ENCODE peak calls at places on chromosomes 5 and 9, in six cellular contexts. N is aorta; A is A673; S is naive thymus-derived CD4-positive, alpha-beta T cell; E is A549; K is H1. T is an unnamed sample. For H3K4me1, the result is how much of the 10 kb centered on the place peaks cover.

GRCh38 chr5:74935752-74936091 is 69.5 kb upstream of the FAM169A start:
- DNase-seq in N (no peak), A (no peak), S (no peak), E (no peak), K (no peak), T (no peak)

GRCh38 chr5:154309361-154309725 is 118.8 kb downstream of the GALNT10 start:
- DNase-seq in N (no peak), A (no peak), S (no peak), E (peak), K (no peak), T (peak)

GRCh38 chr9:88344013-88344412 is 44.2 kb upstream of the SPIN1 start:
- DNase-seq in N (no peak), A (no peak), S (no peak), E (no peak), K (no peak), T (peak)

GRCh38 chr9:137452761-137453642 is 6.1 kb downstream of the NSMF start:
- DNase-seq in N (peak), A (no peak), S (no peak), E (no peak), K (no peak), T (no peak)

GRCh38 chr9:118985851-118986250 is 383.4 kb downstream of the BRINP1 start:
- DNase-seq in N (no peak), A (no peak), S (no peak), E (no peak), K (no peak), T (no peak)

GRCh38 chr5:3904584-3904983 is 309.0 kb downstream of the IRX1 start:
- DNase-seq in N (no peak), A (no peak), S (no peak), E (no peak), K (no peak), T (no peak)

GRCh38 chr9:15642369-15642962 is 89.6 kb downstream of the CCDC171 start:
- DNase-seq in N (no peak), A (peak), S (peak), E (peak), K (no peak), T (peak)

GRCh38 chr5:96669919-96670318 is 7.7 kb downstream of the CAST start:
- DNase-seq in N (no peak), A (no peak), S (no peak), E (no peak), K (no peak), T (no peak)

GRCh38 chr9:30796806-30797205 is 1587.6 kb upstream of the ACO1 start:
- DNase-seq in N (no peak), A (peak), S (no peak), E (no peak), K (no peak), T (no peak)

GRCh38 chr9:120713257-120714087 is 798 bp downstream of the MEGF9 start:
- DNase-seq in N (peak), A (no peak), S (no peak), E (no peak), K (no peak), T (peak)

GRCh38 chr5:134642931-134643530 is 5.6 kb upstream of the SEC24A start:
- DNase-seq in N (peak), A (no peak), S (no peak), E (no peak), K (no peak), T (no peak)

GRCh38 chr5:175694371-175695160 is 36.7 kb downstream of the HRH2 start:
- DNase-seq in N (peak), A (no peak), S (no peak), E (no peak), K (no peak), T (no peak)

GRCh38 chr5:78724061-78724460 is 75.5 kb upstream of the LHFPL2 start:
- DNase-seq in N (no peak), A (no peak), S (no peak), E (no peak), K (no peak), T (no peak)

GRCh38 chr9:82560036-82560435 is 502.9 kb downstream of the RASEF start:
- DNase-seq in N (no peak), A (no peak), S (no peak), E (no peak), K (no peak), T (no peak)
- H3K4me1 ChIP-seq in N (under half), A (under half), S (under half), E (under half), K (under half), T (under half)

DNA sequence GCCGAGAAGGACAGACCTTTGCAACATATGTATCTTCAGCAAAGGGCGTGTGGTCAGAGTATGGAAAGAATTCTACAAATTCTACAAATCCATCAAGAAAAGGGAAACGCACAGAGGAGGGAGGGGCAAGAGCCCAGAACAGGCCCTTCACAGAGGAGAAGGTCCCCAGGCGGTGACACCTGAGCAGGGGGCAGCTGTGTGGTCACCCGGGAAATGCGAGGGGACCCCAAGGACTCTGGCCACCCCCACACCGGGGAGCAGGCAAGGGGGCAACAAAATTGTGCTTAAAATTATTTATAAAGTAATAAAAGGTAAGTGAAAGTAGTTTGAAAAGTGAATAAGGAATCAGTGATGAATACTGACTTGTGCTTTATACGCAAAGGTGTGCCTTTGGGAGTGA is 17.6 kb downstream of the NACC2 start:
- DNase-seq in N (no peak), A (no peak), S (no peak), E (no peak), K (no peak), T (peak)
- H3K4me1 ChIP-seq in N (under half), A (under half), S (under half), E (under half), K (under half), T (under half)

GRCh38 chr9:34989946-34990635 is 546 bp downstream of the DNAJB5 start:
- DNase-seq in N (peak), A (peak), S (peak), E (no peak), K (no peak), T (peak)
- H3K4me1 ChIP-seq in N (under half), A (half or more), S (under half), E (under half), K (under half), T (under half)

GRCh38 chr5:55509768-55510522 is 24.8 kb downstream of the PLPP1 start:
- DNase-seq in N (no peak), A (peak), S (no peak), E (no peak), K (no peak), T (peak)

GRCh38 chr5:55509097-55509496 is 25.7 kb downstream of the PLPP1 start:
- DNase-seq in N (no peak), A (no peak), S (no peak), E (no peak), K (no peak), T (no peak)

GRCh38 chr5:55510523-55510880 is 24.3 kb downstream of the PLPP1 start:
- DNase-seq in N (no peak), A (no peak), S (no peak), E (no peak), K (no peak), T (no peak)

GRCh38 chr5:55507574-55507973 is 27.2 kb downstream of the PLPP1 start:
- DNase-seq in N (no peak), A (no peak), S (no peak), E (no peak), K (no peak), T (no peak)

GRCh38 chr5:55511010-55511409 is 23.8 kb downstream of the PLPP1 start:
- DNase-seq in N (no peak), A (no peak), S (no peak), E (no peak), K (no peak), T (no peak)
- H3K4me1 ChIP-seq in N (under half), A (under half), S (under half), E (under half), K (under half), T (under half)

GRCh38 chr5:139904566-139905400 is 109.2 kb downstream of the PSD2 start:
- DNase-seq in N (no peak), A (no peak), S (no peak), E (no peak), K (peak), T (no peak)

GRCh38 chr5:139903805-139904565 is 108.4 kb downstream of the PSD2 start:
- DNase-seq in N (no peak), A (peak), S (no peak), E (no peak), K (no peak), T (no peak)

GRCh38 chr5:139905401-139905800 is 109.8 kb downstream of the PSD2 start:
- DNase-seq in N (no peak), A (no peak), S (no peak), E (no peak), K (no peak), T (no peak)

GRCh38 chr5:139908749-139909148 is 113.1 kb downstream of the PSD2 start:
- DNase-seq in N (no peak), A (no peak), S (no peak), E (peak), K (no peak), T (no peak)

GRCh38 chr5:139906661-139907060 is 111.1 kb downstream of the PSD2 start:
- DNase-seq in N (no peak), A (no peak), S (no peak), E (no peak), K (no peak), T (no peak)
- H3K4me1 ChIP-seq in N (under half), A (under half), S (under half), E (under half), K (under half), T (under half)

DNA sequence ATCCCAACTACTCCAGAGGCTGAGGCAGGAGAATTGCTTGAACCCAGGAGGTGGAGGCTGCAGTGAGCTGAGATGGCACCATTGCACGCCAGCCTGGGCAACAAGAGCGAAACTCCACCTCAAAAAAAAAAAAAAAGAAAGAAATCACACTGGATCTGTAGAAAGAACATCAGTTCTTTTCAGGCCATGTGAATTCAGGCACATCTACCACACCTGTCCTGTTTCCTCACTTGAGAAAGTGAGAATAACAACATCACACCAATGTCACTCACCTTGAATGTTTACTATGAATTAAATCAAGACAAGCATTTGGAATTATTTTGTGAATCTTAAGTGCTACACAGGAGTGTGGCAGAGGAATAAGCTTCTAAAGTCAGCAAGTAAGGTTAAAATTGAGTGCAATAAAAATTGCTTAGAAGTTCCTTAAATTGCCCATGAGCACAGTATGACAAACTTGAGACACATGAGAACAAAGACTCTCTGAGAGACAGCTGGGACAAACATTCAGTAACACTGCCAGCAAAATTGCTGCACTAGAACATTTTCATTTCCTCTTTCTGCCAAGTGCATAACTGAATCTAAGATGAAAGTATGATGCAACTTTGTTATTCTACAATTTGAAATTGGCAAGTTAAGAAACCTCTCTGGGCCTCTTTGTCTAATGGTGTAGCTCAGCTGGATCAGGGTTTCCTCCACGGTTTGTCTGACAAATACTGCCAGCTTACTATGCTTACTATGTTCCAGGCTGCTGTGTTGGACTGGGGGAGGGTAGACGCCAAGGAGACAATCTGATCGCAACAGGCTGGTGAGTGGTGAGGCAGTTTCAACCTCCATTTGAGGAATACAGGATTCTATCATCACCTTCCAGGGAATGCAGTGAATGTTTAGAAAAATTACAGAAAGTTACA is 1.9 kb upstream of the RIC1 start:
- DNase-seq in N (no peak), A (peak), S (peak), E (peak), K (no peak), T (no peak)
- H3K4me1 ChIP-seq in N (under half), A (under half), S (half or more), E (under half), K (under half), T (under half)

GRCh38 chr5:124261133-124261532 is 485.3 kb downstream of the ZNF608 start:
- DNase-seq in N (no peak), A (no peak), S (no peak), E (no peak), K (no peak), T (no peak)

GRCh38 chr5:124262443-124262842 is 484.0 kb downstream of the ZNF608 start:
- DNase-seq in N (no peak), A (no peak), S (no peak), E (no peak), K (peak), T (no peak)

GRCh38 chr5:124257048-124257447 is 489.4 kb downstream of the ZNF608 start:
- DNase-seq in N (no peak), A (no peak), S (no peak), E (no peak), K (no peak), T (no peak)

GRCh38 chr5:124263172-124263571 is 483.3 kb downstream of the ZNF608 start:
- DNase-seq in N (no peak), A (no peak), S (no peak), E (no peak), K (no peak), T (peak)

DNA sequence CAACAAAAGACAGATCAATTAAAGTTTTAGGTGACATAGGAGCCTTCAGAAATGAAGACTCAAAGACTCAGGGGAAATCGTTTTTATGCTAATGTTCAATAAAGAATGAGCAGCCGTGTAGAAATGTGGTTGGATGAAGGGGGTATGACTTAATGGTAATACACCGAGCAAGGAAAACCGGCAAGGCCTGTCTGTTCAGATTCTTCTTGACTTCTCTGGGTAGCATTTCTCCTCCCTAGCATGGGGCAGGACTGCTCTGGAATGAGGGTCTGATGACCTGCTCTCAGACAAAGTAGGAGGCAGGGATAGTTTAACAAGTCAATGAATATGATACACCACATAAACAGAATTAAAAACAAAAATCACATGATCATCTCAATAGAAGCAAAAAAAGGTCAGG is 487.4 kb downstream of the ZNF608 start:
- DNase-seq in N (no peak), A (no peak), S (no peak), E (no peak), K (no peak), T (peak)
- H3K4me1 ChIP-seq in N (under half), A (under half), S (under half), E (under half), K (under half), T (under half)

T was measured in trophoblast cell.